ENCODE peak calls at places on chromosomes 3 and 15, in six cellular contexts. T is HCT116, A is K562, X is NT2/D1, Z is HepG2, P is GM12878. G is an unnamed sample.

GRCh38 chr3:154131850-154132249 is 10.7 kb downstream of the ARHGEF26 start:
- DNase-seq in T (no peak), A (no peak), X (no peak), Z (no peak), P (no peak), G (no peak)

GRCh38 chr3:187025254-187025655 is 94.9 kb downstream of the ST6GAL1 start:
- DNase-seq in T (no peak), A (no peak), X (no peak), Z (no peak), P (no peak), G (no peak)

GRCh38 chr3:184389935-184390528 is 10.2 kb downstream of the CHRD start:
- DNase-seq in T (no peak), A (no peak), X (no peak), Z (no peak), P (no peak), G (no peak)

GRCh38 chr3:66480666-66481065 is 20.2 kb downstream of the LRIG1 start:
- DNase-seq in T (no peak), A (no peak), X (no peak), Z (peak), P (peak), G (no peak)

GRCh38 chr3:15451468-15452113 is 24.2 kb downstream of the EAF1 start:
- DNase-seq in T (no peak), A (no peak), X (no peak), Z (no peak), P (no peak), G (no peak)

GRCh38 chr3:172334743-172335142 is 113.5 kb downstream of the GHSR start:
- DNase-seq in T (no peak), A (no peak), X (no peak), Z (no peak), P (no peak), G (no peak)

GRCh38 chr3:11770105-11770476 is 76.6 kb downstream of the TAMM41 start:
- DNase-seq in T (no peak), A (peak), X (no peak), Z (no peak), P (no peak), G (peak)

GRCh38 chr15:78360426-78360825 is 20.3 kb downstream of the CRABP1 start:
- DNase-seq in T (no peak), A (no peak), X (no peak), Z (no peak), P (no peak), G (no peak)

GRCh38 chr3:10498271-10498670 is 7.1 kb downstream of the ATP2B2 start:
- DNase-seq in T (no peak), A (no peak), X (no peak), Z (no peak), P (no peak), G (no peak)

GRCh38 chr15:37789392-37789776 is 145.1 kb upstream of the TMCO5A start:
- DNase-seq in T (no peak), A (no peak), X (no peak), Z (no peak), P (no peak), G (no peak)

GRCh38 chr3:47318921-47319320 is 36.2 kb downstream of the KLHL18 start:
- DNase-seq in T (no peak), A (no peak), X (no peak), Z (no peak), P (no peak), G (no peak)

GRCh38 chr3:25588441-25589103 is 76.1 kb downstream of the TOP2B start:
- DNase-seq in T (no peak), A (no peak), X (no peak), Z (no peak), P (no peak), G (no peak)

GRCh38 chr3:101950510-101950909 is 101.2 kb downstream of the NFKBIZ start:
- DNase-seq in T (no peak), A (no peak), X (no peak), Z (no peak), P (peak), G (no peak)

GRCh38 chr3:153130312-153130977 is 31.6 kb upstream of the RAP2B start:
- DNase-seq in T (peak), A (no peak), X (no peak), Z (no peak), P (peak), G (no peak)

GRCh38 chr3:48407542-48408099 is 22.3 kb downstream of the PLXNB1 start:
- DNase-seq in T (no peak), A (no peak), X (no peak), Z (no peak), P (no peak), G (no peak)

GRCh38 chr3:59654953-59655430 is 605.2 kb upstream of the CFAP20DC start:
- DNase-seq in T (no peak), A (no peak), X (no peak), Z (no peak), P (no peak), G (no peak)

GRCh38 chr15:88954431-88955277 is 41.5 kb upstream of the MFGE8 start:
- DNase-seq in T (no peak), A (no peak), X (no peak), Z (no peak), P (no peak), G (no peak)

GRCh38 chr3:89649431-89649830 is 542.0 kb downstream of the EPHA3 start:
- DNase-seq in T (no peak), A (no peak), X (no peak), Z (no peak), P (no peak), G (no peak)

GRCh38 chr3:141618938-141619337 is 119.2 kb upstream of the RNF7 start:
- DNase-seq in T (no peak), A (no peak), X (peak), Z (no peak), P (no peak), G (no peak)

GRCh38 chr3:99895106-99895705 is 77.5 kb downstream of the CMSS1 start:
- DNase-seq in T (no peak), A (no peak), X (no peak), Z (no peak), P (no peak), G (no peak)

GRCh38 chr3:16423947-16424673 is 89.4 kb downstream of the RFTN1 start:
- DNase-seq in T (no peak), A (no peak), X (no peak), Z (no peak), P (peak), G (no peak)

GRCh38 chr15:62446984-62447383 is 281.9 kb upstream of the C2CD4B start:
- DNase-seq in T (no peak), A (no peak), X (no peak), Z (no peak), P (no peak), G (no peak)

GRCh38 chr15:65611888-65612615 is 1.1 kb upstream of the INTS14 start:
- DNase-seq in T (no peak), A (no peak), X (no peak), Z (peak), P (no peak), G (no peak)

GRCh38 chr3:125398952-125399351 is 23.8 kb upstream of the ZNF148 start:
- DNase-seq in T (no peak), A (peak), X (no peak), Z (no peak), P (no peak), G (no peak)

GRCh38 chr3:182904164-182904563 is 76.2 kb downstream of the DCUN1D1 start:
- DNase-seq in T (no peak), A (no peak), X (no peak), Z (no peak), P (no peak), G (no peak)

GRCh38 chr3:132629928-132630327 is 29.7 kb downstream of the ACAD11 start:
- DNase-seq in T (no peak), A (no peak), X (no peak), Z (no peak), P (no peak), G (no peak)

GRCh38 chr3:109149078-109149477 is 12.6 kb downstream of the C3orf85 start:
- DNase-seq in T (no peak), A (no peak), X (no peak), Z (no peak), P (no peak), G (no peak)

GRCh38 chr15:69823223-69823907 is 274.4 kb downstream of the TLE3 start:
- DNase-seq in T (peak), A (peak), X (no peak), Z (no peak), P (no peak), G (no peak)

GRCh38 chr3:48492461-48493202 is 11.3 kb downstream of the SHISA5 start:
- DNase-seq in T (no peak), A (no peak), X (no peak), Z (no peak), P (no peak), G (no peak)

GRCh38 chr15:80977627-80978036 is 12.0 kb downstream of the MESD start:
- DNase-seq in T (no peak), A (peak), X (no peak), Z (peak), P (no peak), G (no peak)

GRCh38 chr3:140530603-140531002 is 147.3 kb upstream of the TRIM42 start:
- DNase-seq in T (no peak), A (no peak), X (no peak), Z (no peak), P (no peak), G (no peak)

GRCh38 chr15:94305133-94305532 is 73.8 kb downstream of the MCTP2 start:
- DNase-seq in T (no peak), A (no peak), X (no peak), Z (no peak), P (no peak), G (no peak)

GRCh38 chr3:129070086-129070875 is 9.7 kb downstream of the GP9 start:
- DNase-seq in T (no peak), A (no peak), X (no peak), Z (no peak), P (no peak), G (no peak)

GRCh38 chr3:147360936-147361670 is 45.2 kb downstream of the ZIC4 start:
- DNase-seq in T (no peak), A (no peak), X (no peak), Z (no peak), P (no peak), G (peak)

GRCh38 chr3:63967675-63968611 is 55.4 kb downstream of the PSMD6 start:
- DNase-seq in T (no peak), A (peak), X (no peak), Z (peak), P (peak), G (no peak)

GRCh38 chr3:161600185-161600584 is 103.6 kb downstream of the OTOL1 start:
- DNase-seq in T (no peak), A (no peak), X (no peak), Z (no peak), P (no peak), G (no peak)

DNA sequence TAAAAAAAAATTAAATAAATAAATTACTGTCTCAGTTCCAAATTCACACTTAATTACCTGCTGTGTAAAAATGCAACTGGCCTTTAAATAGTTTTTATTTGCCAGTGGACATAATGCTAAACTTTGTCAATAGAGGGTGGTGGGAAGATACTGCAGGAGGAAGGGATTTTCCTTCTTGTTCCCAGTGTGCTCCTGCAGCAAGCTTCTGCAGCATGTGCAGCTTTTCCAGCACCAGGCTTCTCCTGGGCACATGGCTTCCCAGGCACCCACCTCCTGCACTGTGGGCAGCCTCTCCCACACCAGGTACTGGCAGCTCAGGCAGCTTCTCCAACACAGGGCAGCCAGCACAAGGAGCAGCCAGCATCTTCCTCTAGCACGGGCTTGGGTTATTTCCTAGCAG is 29.6 kb upstream of the BBX start:
- DNase-seq in T (no peak), A (no peak), X (no peak), Z (no peak), P (no peak), G (no peak)
- TF ChIP-seq ZNF274 in T (no peak), A (no peak), X (no peak), Z (no peak), P (no peak), G (no peak)

DNA sequence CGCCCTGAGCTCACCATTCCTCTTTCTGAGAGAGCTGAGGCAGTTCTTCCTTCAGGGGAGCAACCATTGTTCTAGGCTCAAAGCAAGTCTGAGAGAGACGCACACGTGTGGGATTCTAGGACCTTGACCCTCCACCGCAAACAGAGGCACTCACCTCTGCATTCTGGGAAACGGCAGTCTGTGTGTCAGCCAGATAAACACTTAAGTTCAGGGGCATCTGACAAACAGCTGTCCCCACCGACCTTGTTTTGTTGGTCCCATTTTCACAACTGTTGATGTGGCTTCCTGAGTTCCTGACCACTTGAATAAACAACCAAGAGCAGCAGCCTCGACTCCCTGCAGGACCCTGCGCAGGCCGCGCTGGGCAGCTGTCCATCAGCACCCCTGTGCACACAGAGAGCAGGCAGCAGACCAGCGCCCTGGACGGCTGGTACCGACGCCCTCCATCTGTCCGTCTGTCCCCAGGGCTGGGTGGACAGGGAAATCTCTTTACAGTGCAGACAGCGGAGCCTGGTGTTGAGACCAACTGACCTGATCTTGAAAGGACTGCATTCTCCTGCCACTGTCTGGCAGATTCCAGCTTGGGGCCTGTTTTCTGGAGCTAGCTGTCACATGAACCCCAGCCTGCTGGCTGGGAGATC is 64.1 kb downstream of the FAM43A start:
- DNase-seq in T (no peak), A (no peak), X (peak), Z (peak), P (no peak), G (no peak)
- TF ChIP-seq ZNF274 in T (no peak), A (no peak), X (no peak), Z (peak), P (no peak), G (no peak)

GRCh38 chr3:9349321-9350117 is 13.3 kb upstream of the THUMPD3 start:
- DNase-seq in T (no peak), A (no peak), X (no peak), Z (peak), P (no peak), G (no peak)
- TF ChIP-seq ZNF274 in T (no peak), A (no peak), X (no peak), Z (no peak), P (no peak), G (no peak)

DNA sequence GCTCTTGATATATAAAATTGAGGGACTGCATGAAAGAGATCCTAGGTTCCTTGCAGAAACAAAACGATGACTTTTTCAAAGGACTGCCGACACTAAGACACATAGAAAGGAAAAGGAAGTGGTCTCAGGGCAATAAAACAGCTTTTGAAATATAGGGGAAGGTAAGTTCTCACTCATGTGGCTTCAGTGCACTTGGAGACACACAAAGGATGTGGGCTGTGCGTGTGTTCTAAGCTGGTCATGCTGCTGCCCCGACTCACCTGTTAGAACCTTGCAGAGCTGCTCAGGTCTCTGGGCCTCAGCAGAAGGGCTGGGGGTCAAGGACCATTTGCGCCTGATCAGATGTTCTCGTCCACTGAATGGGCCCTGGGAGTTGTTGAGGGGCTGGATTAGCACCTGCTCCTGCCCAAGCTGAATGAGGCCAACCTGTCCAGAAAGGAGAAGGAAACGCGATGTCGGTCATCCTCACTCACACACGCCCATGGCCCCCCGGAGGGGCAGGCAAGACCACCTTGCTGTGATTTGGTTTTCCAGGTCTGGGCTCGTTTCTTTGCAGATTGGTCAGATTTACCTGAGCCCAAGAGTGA is 11.1 kb downstream of the ADAMTS17 start:
- DNase-seq in T (no peak), A (no peak), X (no peak), Z (no peak), P (no peak), G (no peak)
- TF ChIP-seq ZNF274 in T (no peak), A (no peak), X (no peak), Z (no peak), P (no peak), G (no peak)

DNA sequence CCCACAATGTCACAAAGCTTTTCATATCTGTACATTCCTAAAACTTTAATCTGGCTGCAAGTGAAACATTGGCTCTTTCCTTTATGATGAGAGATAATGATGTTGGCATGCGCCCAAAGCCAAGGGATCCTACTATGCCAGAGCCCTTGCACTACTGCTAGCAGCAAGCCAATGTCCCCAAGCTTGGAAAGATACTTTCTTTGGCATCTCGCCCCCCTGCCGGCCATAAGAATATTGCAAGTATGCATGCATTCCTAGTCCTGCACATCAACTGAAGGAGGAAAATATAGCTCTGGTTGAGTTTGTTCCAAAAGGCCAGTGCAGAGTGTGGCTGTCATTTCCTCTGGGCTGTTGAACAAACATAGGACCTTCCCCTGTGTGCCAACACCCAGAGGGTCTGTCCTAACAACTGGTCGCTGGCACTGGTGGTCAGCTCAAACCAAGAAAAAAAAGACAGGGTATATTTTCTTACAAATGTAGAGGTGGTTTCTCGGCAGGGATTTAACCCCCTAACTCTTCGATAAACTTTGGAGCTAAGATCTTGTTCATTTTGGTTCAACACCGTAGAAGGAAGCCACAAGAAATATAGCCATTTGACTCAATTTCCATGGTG is 120.9 kb upstream of the ZBED2 start:
- DNase-seq in T (no peak), A (peak), X (no peak), Z (peak), P (no peak), G (no peak)
- TF ChIP-seq ZNF274 in T (no peak), A (no peak), X (no peak), Z (no peak), P (no peak), G (no peak)

GRCh38 chr3:51941798-51942602 is at the start of the genes PARP3 and RRP9:
- DNase-seq in T (peak), A (peak), X (peak), Z (peak), P (peak), G (peak)
- TF ChIP-seq ZNF274 in T (no peak), A (no peak), X (no peak), Z (peak), P (no peak), G (no peak)

DNA sequence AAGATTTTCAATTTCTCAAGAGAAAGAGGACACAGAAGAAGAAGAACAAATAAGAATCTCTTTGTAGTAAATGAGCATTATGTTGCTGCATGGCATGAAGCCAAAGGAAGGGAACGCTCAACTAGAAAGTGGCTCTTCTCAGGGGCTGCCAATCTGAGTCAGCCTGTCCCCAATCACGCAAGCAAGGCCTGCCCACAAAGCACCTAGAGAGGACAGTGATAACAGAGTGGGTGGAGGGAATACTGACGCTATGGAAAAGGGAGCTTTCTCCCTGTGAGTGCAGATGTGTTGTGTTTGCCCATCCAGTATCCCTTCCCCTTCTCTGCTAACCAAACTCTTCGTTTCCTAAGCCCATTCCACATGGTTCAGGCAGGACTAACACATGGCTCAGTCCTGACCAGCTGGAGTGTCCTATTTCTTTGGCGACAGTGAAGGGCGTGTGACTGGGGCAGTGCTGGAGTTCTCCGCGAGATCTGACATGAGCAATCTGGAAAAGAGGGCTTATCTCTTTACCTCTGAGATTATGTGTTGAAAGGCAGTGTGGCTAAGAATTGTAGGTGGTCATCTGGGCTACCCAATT is 14.2 kb downstream of the FBN1 start:
- DNase-seq in T (no peak), A (peak), X (no peak), Z (no peak), P (no peak), G (no peak)
- TF ChIP-seq ZNF274 in T (no peak), A (no peak), X (no peak), Z (no peak), P (no peak), G (no peak)

GRCh38 chr3:12894629-12895028 is 53.3 kb upstream of the RPL32 start:
- DNase-seq in T (no peak), A (no peak), X (peak), Z (peak), P (no peak), G (no peak)
- TF ChIP-seq ZNF274 in T (no peak), A (no peak), X (no peak), Z (no peak), P (no peak), G (no peak)

GRCh38 chr3:98259707-98260106 is 4.3 kb upstream of the OR5H6 start:
- DNase-seq in T (peak), A (no peak), X (no peak), Z (peak), P (no peak), G (no peak)
- TF ChIP-seq ZNF274 in T (no peak), A (no peak), X (no peak), Z (no peak), P (no peak), G (no peak)

DNA sequence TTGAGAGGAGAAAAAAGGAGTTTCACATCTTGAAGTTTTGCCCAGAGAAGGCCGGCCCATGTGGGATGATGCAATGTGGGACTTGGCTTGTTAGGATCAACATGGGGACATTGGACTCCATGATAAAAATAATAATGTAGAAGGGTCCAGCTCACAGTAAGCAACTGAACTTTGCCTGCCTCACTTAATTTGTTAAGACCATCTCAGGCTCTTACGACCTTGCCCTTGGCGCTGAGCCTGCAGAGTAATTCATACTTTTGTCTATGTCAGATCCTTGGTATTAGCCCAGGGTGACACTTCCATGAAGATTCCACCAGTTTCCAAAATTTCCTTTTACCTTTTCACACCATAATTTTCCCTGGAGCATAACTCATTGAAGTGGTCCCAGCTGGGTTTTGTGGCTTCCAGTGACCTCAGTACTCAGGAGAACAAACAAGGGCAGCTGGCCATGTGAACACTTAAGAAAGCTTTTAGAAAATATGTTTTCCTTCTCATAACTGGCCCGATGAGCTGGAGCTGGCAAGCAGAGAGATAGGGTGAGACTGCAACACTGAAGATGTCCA is 315.4 kb upstream of the RASGRP1 start:
- DNase-seq in T (no peak), A (no peak), X (no peak), Z (no peak), P (no peak), G (no peak)
- TF ChIP-seq ZNF274 in T (no peak), A (no peak), X (no peak), Z (no peak), P (no peak), G (no peak)

G was measured in H1.